ENCODE peak calls at places on chromosome 7, in seven cellular contexts. One of them, this sample, is unnamed.
A peak's percentile ranks its signal among the peaks of the same experiment; 100 is the strongest.

GRCh38 chr7:28068811-28069216 is 111.8 kb downstream of the JAZF1 start:
- DNase-seq in GM04504: no peak
- DNase-seq in MCF 10A: no peak
- DNase-seq in caudate nucleus: no peak
- DNase-seq in stimulated activated CD4-positive, alpha-beta T cell treated with anti-CD3 and anti-CD28 coated beads, TNF-alpha, amount 100 ng/mL, for 1 hour: no peak
- DNase-seq in fibroblast of mammary gland: peak; percentile 90
- DNase-seq in T-helper 1 cell: no peak
- DNase-seq in this sample: no peak

GRCh38 chr7:70630647-70631457 is 501.1 kb upstream of the GALNT17 start:
- DNase-seq in GM04504: no peak
- DNase-seq in MCF 10A: no peak
- DNase-seq in caudate nucleus: no peak
- DNase-seq in stimulated activated CD4-positive, alpha-beta T cell treated with anti-CD3 and anti-CD28 coated beads, TNF-alpha, amount 100 ng/mL, for 1 hour: no peak
- DNase-seq in fibroblast of mammary gland: peak; percentile 49
- DNase-seq in T-helper 1 cell: no peak
- DNase-seq in this sample: peak; percentile 67

GRCh38 chr7:130721486-130722277 is 12.3 kb downstream of the KLF14 start:
- DNase-seq in GM04504: peak; percentile 35
- DNase-seq in MCF 10A: peak; percentile 62
- DNase-seq in caudate nucleus: peak; percentile 16
- DNase-seq in stimulated activated CD4-positive, alpha-beta T cell treated with anti-CD3 and anti-CD28 coated beads, TNF-alpha, amount 100 ng/mL, for 1 hour: no peak
- DNase-seq in fibroblast of mammary gland: peak; percentile 71
- DNase-seq in T-helper 1 cell: no peak
- DNase-seq in this sample: peak; percentile 35

GRCh38 chr7:80428161-80429054 is 83.5 kb downstream of the GNAT3 start:
- DNase-seq in GM04504: peak; percentile 47
- DNase-seq in MCF 10A: peak; percentile 79
- DNase-seq in caudate nucleus: no peak
- DNase-seq in stimulated activated CD4-positive, alpha-beta T cell treated with anti-CD3 and anti-CD28 coated beads, TNF-alpha, amount 100 ng/mL, for 1 hour: no peak
- DNase-seq in fibroblast of mammary gland: peak; percentile 78
- DNase-seq in T-helper 1 cell: no peak
- DNase-seq in this sample: peak; percentile 47

GRCh38 chr7:1937252-1937605 is 267.2 kb downstream of the ELFN1 start:
- DNase-seq in GM04504: no peak
- DNase-seq in MCF 10A: no peak
- DNase-seq in caudate nucleus: no peak
- DNase-seq in stimulated activated CD4-positive, alpha-beta T cell treated with anti-CD3 and anti-CD28 coated beads, TNF-alpha, amount 100 ng/mL, for 1 hour: no peak
- DNase-seq in fibroblast of mammary gland: no peak
- DNase-seq in T-helper 1 cell: no peak
- DNase-seq in this sample: no peak

GRCh38 chr7:106765727-106766355 is 99.2 kb upstream of the PIK3CG start:
- DNase-seq in GM04504: no peak
- DNase-seq in MCF 10A: no peak
- DNase-seq in caudate nucleus: no peak
- DNase-seq in stimulated activated CD4-positive, alpha-beta T cell treated with anti-CD3 and anti-CD28 coated beads, TNF-alpha, amount 100 ng/mL, for 1 hour: no peak
- DNase-seq in fibroblast of mammary gland: no peak
- DNase-seq in T-helper 1 cell: no peak
- DNase-seq in this sample: no peak

GRCh38 chr7:1994931-1995330 is 237.8 kb downstream of the MAD1L1 start:
- DNase-seq in GM04504: no peak
- DNase-seq in MCF 10A: no peak
- DNase-seq in caudate nucleus: no peak
- DNase-seq in stimulated activated CD4-positive, alpha-beta T cell treated with anti-CD3 and anti-CD28 coated beads, TNF-alpha, amount 100 ng/mL, for 1 hour: no peak
- DNase-seq in fibroblast of mammary gland: no peak
- DNase-seq in T-helper 1 cell: no peak
- DNase-seq in this sample: no peak

GRCh38 chr7:408651-409343 is 110.8 kb downstream of the PDGFA start:
- DNase-seq in GM04504: no peak
- DNase-seq in MCF 10A: no peak
- DNase-seq in caudate nucleus: no peak
- DNase-seq in stimulated activated CD4-positive, alpha-beta T cell treated with anti-CD3 and anti-CD28 coated beads, TNF-alpha, amount 100 ng/mL, for 1 hour: no peak
- DNase-seq in fibroblast of mammary gland: no peak
- DNase-seq in T-helper 1 cell: no peak
- DNase-seq in this sample: no peak

GRCh38 chr7:105352018-105352612 is 36.6 kb downstream of the SRPK2 start:
- DNase-seq in GM04504: peak; percentile 93
- DNase-seq in MCF 10A: peak; percentile 68
- DNase-seq in caudate nucleus: peak; percentile 4
- DNase-seq in stimulated activated CD4-positive, alpha-beta T cell treated with anti-CD3 and anti-CD28 coated beads, TNF-alpha, amount 100 ng/mL, for 1 hour: peak; percentile 21
- DNase-seq in fibroblast of mammary gland: peak; percentile 95
- DNase-seq in T-helper 1 cell: peak; percentile 32
- DNase-seq in this sample: no peak

This sample was measured in NCI-H748 treated with DMSO at 0.1 percent for 48 hours.